ENCODE peak calls at places on chromosome 19, in ten cellular contexts. P is body of pancreas; K is activated CD4-positive, alpha-beta T cell treated with anti-CD3 and anti-CD28 coated beads, Interleukin-2, amount 50 U/mL, for 4 hours; I is aorta; G is stromal cell of bone marrow; R is choroid plexus epithelial cell; C is B cell; H is neural progenitor cell; F is hepatocyte; Y is T-helper 17 cell. U is an unnamed sample.

GRCh38 chr19:13849991-13850909 is 26.7 kb upstream of the NANOS3 start:
- DNase-seq in P (peak), K (no peak), I (peak), G (no peak), R (peak), C (peak), H (peak), F (peak), Y (peak), U (peak)

GRCh38 chr19:40592170-40592569 is 9.0 kb upstream of the LTBP4 start:
- DNase-seq in P (no peak), K (no peak), I (no peak), G (no peak), R (peak), C (no peak), H (peak), F (no peak), Y (no peak), U (no peak)

GRCh38 chr19:56639217-56639616 is 3.7 kb upstream of the SMIM17 start:
- DNase-seq in P (no peak), K (no peak), I (no peak), G (no peak), R (peak), C (no peak), H (peak), F (no peak), Y (no peak), U (no peak)

GRCh38 chr19:51339313-51339686 is 2.6 kb downstream of the VSIG10L start:
- DNase-seq in P (no peak), K (no peak), I (no peak), G (no peak), R (no peak), C (no peak), H (peak), F (peak), Y (no peak), U (no peak)

GRCh38 chr19:30102239-30102638 is 160.2 kb downstream of the URI1 start:
- DNase-seq in P (no peak), K (no peak), I (no peak), G (no peak), R (no peak), C (no peak), H (no peak), F (no peak), Y (no peak), U (no peak)

GRCh38 chr19:11359421-11359820 is 4.2 kb downstream of the PLPPR2 start:
- DNase-seq in P (no peak), K (no peak), I (no peak), G (no peak), R (no peak), C (no peak), H (no peak), F (no peak), Y (no peak), U (no peak)

GRCh38 chr19:45863840-45864628 is at the start of gene FOXA3:
- DNase-seq in P (peak), K (no peak), I (no peak), G (no peak), R (peak), C (no peak), H (peak), F (peak), Y (peak), U (no peak)

GRCh38 chr19:2175742-2176141 is 12.0 kb downstream of the DOT1L start:
- DNase-seq in P (no peak), K (no peak), I (no peak), G (no peak), R (no peak), C (no peak), H (no peak), F (no peak), Y (no peak), U (no peak)

GRCh38 chr19:33296473-33297060 is 5.8 kb downstream of the CEBPA start:
- DNase-seq in P (no peak), K (no peak), I (no peak), G (no peak), R (no peak), C (no peak), H (no peak), F (no peak), Y (no peak), U (no peak)

GRCh38 chr19:42410371-42410770 is 16.8 kb downstream of the LIPE start:
- DNase-seq in P (no peak), K (no peak), I (peak), G (no peak), R (no peak), C (no peak), H (no peak), F (peak), Y (no peak), U (no peak)

GRCh38 chr19:33438987-33439781 is 65.7 kb downstream of the CEBPG start:
- DNase-seq in P (no peak), K (no peak), I (peak), G (no peak), R (no peak), C (no peak), H (no peak), F (no peak), Y (no peak), U (no peak)

GRCh38 chr19:2460245-2460644 is 3.5 kb upstream of the LMNB2 start:
- DNase-seq in P (no peak), K (no peak), I (no peak), G (no peak), R (no peak), C (no peak), H (no peak), F (no peak), Y (no peak), U (no peak)

U was measured in occipital lobe.